ENCODE peak calls at places on chromosomes 1 and 21, in four cellular contexts. One of them, this sample, is unnamed.

GRCh38 chr1:172144445-172145060 is 275.9 kb upstream of the C1orf105 start:
- DNase-seq in Calu3: no peak
- DNase-seq in right lobe of liver: peak
- DNase-seq in kidney epithelial cell: no peak
- DNase-seq in this sample: peak

GRCh38 chr1:231855395-231855794 is 228.8 kb downstream of the DISC1 start:
- DNase-seq in Calu3: no peak
- DNase-seq in right lobe of liver: no peak
- DNase-seq in kidney epithelial cell: no peak
- DNase-seq in this sample: no peak

GRCh38 chr1:67668660-67669059 is 16.3 kb upstream of the GADD45A start:
- DNase-seq in Calu3: no peak
- DNase-seq in right lobe of liver: no peak
- DNase-seq in kidney epithelial cell: no peak
- DNase-seq in this sample: no peak

GRCh38 chr1:207172885-207173284 is 68.9 kb downstream of the C4BPA start:
- DNase-seq in Calu3: no peak
- DNase-seq in right lobe of liver: no peak
- DNase-seq in kidney epithelial cell: no peak
- DNase-seq in this sample: no peak

GRCh38 chr1:59162665-59163064 is 134.2 kb upstream of the FGGY start:
- DNase-seq in Calu3: no peak
- DNase-seq in right lobe of liver: no peak
- DNase-seq in kidney epithelial cell: no peak
- DNase-seq in this sample: no peak

GRCh38 chr21:35217504-35218060 is 168.5 kb upstream of the RUNX1 start:
- DNase-seq in Calu3: peak
- DNase-seq in right lobe of liver: no peak
- DNase-seq in kidney epithelial cell: peak
- DNase-seq in this sample: peak

GRCh38 chr21:14533555-14534400 is 12.3 kb downstream of the SAMSN1 start:
- DNase-seq in Calu3: peak
- DNase-seq in right lobe of liver: no peak
- DNase-seq in kidney epithelial cell: peak
- DNase-seq in this sample: no peak

GRCh38 chr1:115958866-115959265 is 17.4 kb upstream of the SLC22A15 start:
- DNase-seq in Calu3: no peak
- DNase-seq in right lobe of liver: no peak
- DNase-seq in kidney epithelial cell: no peak
- DNase-seq in this sample: no peak

GRCh38 chr1:66271904-66272254 is 262.1 kb upstream of the SGIP1 start:
- DNase-seq in Calu3: peak
- DNase-seq in right lobe of liver: peak
- DNase-seq in kidney epithelial cell: no peak
- DNase-seq in this sample: no peak

GRCh38 chr1:17565551-17565971 is 26.1 kb downstream of the ARHGEF10L start:
- DNase-seq in Calu3: no peak
- DNase-seq in right lobe of liver: peak
- DNase-seq in kidney epithelial cell: no peak
- DNase-seq in this sample: no peak

GRCh38 chr1:13836136-13836535 is 136.1 kb downstream of the PRDM2 start:
- DNase-seq in Calu3: no peak
- DNase-seq in right lobe of liver: no peak
- DNase-seq in kidney epithelial cell: no peak
- DNase-seq in this sample: no peak

GRCh38 chr1:205365945-205366463 is 9.3 kb upstream of the KLHDC8A start:
- DNase-seq in Calu3: no peak
- DNase-seq in right lobe of liver: no peak
- DNase-seq in kidney epithelial cell: no peak
- DNase-seq in this sample: no peak

GRCh38 chr1:185973645-185974044 is 239.5 kb downstream of the HMCN1 start:
- DNase-seq in Calu3: no peak
- DNase-seq in right lobe of liver: no peak
- DNase-seq in kidney epithelial cell: peak
- DNase-seq in this sample: peak

GRCh38 chr1:147665521-147665920 is 4.8 kb downstream of the ACP6 start:
- DNase-seq in Calu3: peak
- DNase-seq in right lobe of liver: no peak
- DNase-seq in kidney epithelial cell: no peak
- DNase-seq in this sample: no peak

GRCh38 chr1:206890690-206891089 is 6.6 kb upstream of the IL24 start:
- DNase-seq in Calu3: no peak
- DNase-seq in right lobe of liver: no peak
- DNase-seq in kidney epithelial cell: no peak
- DNase-seq in this sample: no peak

GRCh38 chr1:16048573-16049189 is 5.1 kb downstream of the CLCNKB start:
- DNase-seq in Calu3: peak
- DNase-seq in right lobe of liver: no peak
- DNase-seq in kidney epithelial cell: no peak
- DNase-seq in this sample: no peak

GRCh38 chr1:204151562-204152309 is at the start of gene ETNK2:
- DNase-seq in Calu3: peak
- DNase-seq in right lobe of liver: peak
- DNase-seq in kidney epithelial cell: no peak
- DNase-seq in this sample: no peak

GRCh38 chr1:3461238-3461933 is 6.9 kb downstream of the ARHGEF16 start:
- DNase-seq in Calu3: no peak
- DNase-seq in right lobe of liver: no peak
- DNase-seq in kidney epithelial cell: no peak
- DNase-seq in this sample: no peak

GRCh38 chr1:179154437-179154836 is 72.6 kb downstream of the TOR3A start:
- DNase-seq in Calu3: no peak
- DNase-seq in right lobe of liver: no peak
- DNase-seq in kidney epithelial cell: no peak
- DNase-seq in this sample: no peak

GRCh38 chr21:33278736-33279135 is 12.6 kb downstream of the IL10RB start:
- DNase-seq in Calu3: no peak
- DNase-seq in right lobe of liver: no peak
- DNase-seq in kidney epithelial cell: no peak
- DNase-seq in this sample: no peak

GRCh38 chr1:150066838-150067183 is 765 bp upstream of the VPS45 start:
- DNase-seq in Calu3: peak
- DNase-seq in right lobe of liver: peak
- DNase-seq in kidney epithelial cell: no peak
- DNase-seq in this sample: no peak

GRCh38 chr21:42636535-42636914 is 16.9 kb upstream of the PDE9A start:
- DNase-seq in Calu3: no peak
- DNase-seq in right lobe of liver: no peak
- DNase-seq in kidney epithelial cell: no peak
- DNase-seq in this sample: peak

GRCh38 chr1:57094749-57095148 is 128.9 kb upstream of the C8B start:
- DNase-seq in Calu3: no peak
- DNase-seq in right lobe of liver: no peak
- DNase-seq in kidney epithelial cell: no peak
- DNase-seq in this sample: no peak

GRCh38 chr1:17564458-17565393 is 25.2 kb downstream of the ARHGEF10L start:
- DNase-seq in Calu3: peak
- DNase-seq in right lobe of liver: peak
- DNase-seq in kidney epithelial cell: no peak
- DNase-seq in this sample: no peak

GRCh38 chr1:237890822-237891221 is at the start of gene ZP4:
- DNase-seq in Calu3: no peak
- DNase-seq in right lobe of liver: no peak
- DNase-seq in kidney epithelial cell: no peak
- DNase-seq in this sample: no peak

GRCh38 chr21:33325222-33326067 is 675 bp downstream of the IFNAR1 start:
- DNase-seq in Calu3: peak
- DNase-seq in right lobe of liver: peak
- DNase-seq in kidney epithelial cell: peak
- DNase-seq in this sample: peak

GRCh38 chr1:223700942-223701637 is 11.2 kb upstream of the CAPN2 start:
- DNase-seq in Calu3: peak
- DNase-seq in right lobe of liver: no peak
- DNase-seq in kidney epithelial cell: peak
- DNase-seq in this sample: peak

GRCh38 chr1:41662061-41662655 is 177.7 kb upstream of the EDN2 start:
- DNase-seq in Calu3: peak
- DNase-seq in right lobe of liver: no peak
- DNase-seq in kidney epithelial cell: no peak
- DNase-seq in this sample: no peak

GRCh38 chr21:22885079-22885478 is 1886.9 kb downstream of the NCAM2 start:
- DNase-seq in Calu3: no peak
- DNase-seq in right lobe of liver: no peak
- DNase-seq in kidney epithelial cell: no peak
- DNase-seq in this sample: no peak

GRCh38 chr21:21200939-21201610 is 202.9 kb downstream of the NCAM2 start:
- DNase-seq in Calu3: no peak
- DNase-seq in right lobe of liver: no peak
- DNase-seq in kidney epithelial cell: no peak
- DNase-seq in this sample: no peak

GRCh38 chr1:183884512-183884911 is 79.6 kb downstream of the RGL1 start:
- DNase-seq in Calu3: no peak
- DNase-seq in right lobe of liver: no peak
- DNase-seq in kidney epithelial cell: no peak
- DNase-seq in this sample: no peak

GRCh38 chr1:107252271-107252670 is 111.4 kb downstream of the NTNG1 start:
- DNase-seq in Calu3: no peak
- DNase-seq in right lobe of liver: no peak
- DNase-seq in kidney epithelial cell: no peak
- DNase-seq in this sample: no peak

GRCh38 chr21:38123626-38124025 is 133.2 kb upstream of the KCNJ15 start:
- DNase-seq in Calu3: no peak
- DNase-seq in right lobe of liver: no peak
- DNase-seq in kidney epithelial cell: no peak
- DNase-seq in this sample: no peak

GRCh38 chr1:246565751-246566127 is 322 bp downstream of the TFB2M start:
- DNase-seq in Calu3: no peak
- DNase-seq in right lobe of liver: no peak
- DNase-seq in kidney epithelial cell: no peak
- DNase-seq in this sample: no peak

GRCh38 chr21:42199488-42200463 is 19.2 kb upstream of the ABCG1 start:
- DNase-seq in Calu3: no peak
- DNase-seq in right lobe of liver: no peak
- DNase-seq in kidney epithelial cell: peak
- DNase-seq in this sample: peak

GRCh38 chr1:218351617-218352438 is 6.7 kb downstream of the TGFB2 start:
- DNase-seq in Calu3: no peak
- DNase-seq in right lobe of liver: no peak
- DNase-seq in kidney epithelial cell: no peak
- DNase-seq in this sample: no peak
- TF ChIP-seq CTCF in Calu3: peak
- TF ChIP-seq CTCF in right lobe of liver: peak
- TF ChIP-seq CTCF in kidney epithelial cell: peak
- TF ChIP-seq CTCF in this sample: peak

DNA sequence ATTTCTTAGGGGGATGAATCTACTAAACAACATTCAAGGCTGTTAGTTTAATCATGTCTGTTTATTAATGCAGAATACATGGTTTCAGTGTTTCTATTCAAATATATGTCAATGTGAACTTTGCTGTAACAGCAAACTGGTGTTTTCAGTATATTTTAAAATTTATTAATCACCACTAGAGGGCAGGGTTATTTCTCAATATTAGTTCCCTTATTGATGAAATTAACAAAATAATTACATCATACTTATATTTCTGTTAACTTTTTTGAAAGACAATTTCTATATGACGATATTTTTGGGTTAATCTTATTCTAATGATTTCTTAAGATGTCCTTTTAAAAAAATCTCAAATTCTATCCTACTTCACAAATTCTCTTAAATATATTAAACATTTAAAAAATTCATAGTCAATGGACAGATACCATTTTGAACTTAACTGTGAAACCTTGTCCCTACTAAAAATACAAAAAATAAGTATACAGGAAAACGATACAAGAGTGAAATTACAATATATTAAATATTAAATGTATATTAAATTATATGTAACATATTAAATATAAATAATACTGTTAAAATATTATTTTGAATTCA is 1034.1 kb upstream of the PRMT6 start:
- DNase-seq in Calu3: no peak
- DNase-seq in right lobe of liver: no peak
- DNase-seq in kidney epithelial cell: no peak
- DNase-seq in this sample: no peak
- TF ChIP-seq CTCF in Calu3: no peak
- TF ChIP-seq CTCF in right lobe of liver: peak
- TF ChIP-seq CTCF in kidney epithelial cell: peak
- TF ChIP-seq CTCF in this sample: peak

GRCh38 chr1:210603123-210603522 is 274.4 kb downstream of the HHAT start:
- DNase-seq in Calu3: no peak
- DNase-seq in right lobe of liver: no peak
- DNase-seq in kidney epithelial cell: no peak
- DNase-seq in this sample: no peak

GRCh38 chr1:210608766-210609165 is 280.1 kb downstream of the HHAT start:
- DNase-seq in Calu3: no peak
- DNase-seq in right lobe of liver: no peak
- DNase-seq in kidney epithelial cell: no peak
- DNase-seq in this sample: no peak

GRCh38 chr1:210605099-210605498 is 276.4 kb downstream of the HHAT start:
- DNase-seq in Calu3: no peak
- DNase-seq in right lobe of liver: no peak
- DNase-seq in kidney epithelial cell: no peak
- DNase-seq in this sample: no peak

DNA sequence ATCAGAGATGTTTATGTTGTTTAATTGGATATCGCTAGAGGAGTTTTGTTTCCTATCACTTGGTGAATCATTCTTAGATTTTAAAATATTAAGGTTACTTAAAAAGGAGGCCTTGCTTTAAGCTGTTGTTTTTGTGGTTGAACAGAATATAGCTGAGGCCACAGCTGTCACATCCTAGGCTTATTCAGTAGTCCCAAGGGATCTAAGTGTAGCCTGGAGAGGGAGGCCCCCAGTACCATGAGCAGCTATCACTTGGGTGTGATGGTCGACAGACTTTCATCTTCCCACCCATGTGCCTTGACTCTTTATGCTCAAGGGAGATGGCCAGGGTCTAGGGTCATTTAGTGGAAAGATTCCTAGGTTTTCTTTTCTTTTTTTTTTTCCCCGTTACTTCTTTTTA is 278.7 kb downstream of the HHAT start:
- DNase-seq in Calu3: no peak
- DNase-seq in right lobe of liver: no peak
- DNase-seq in kidney epithelial cell: no peak
- DNase-seq in this sample: no peak
- TF ChIP-seq CTCF in Calu3: no peak
- TF ChIP-seq CTCF in right lobe of liver: no peak
- TF ChIP-seq CTCF in kidney epithelial cell: no peak
- TF ChIP-seq CTCF in this sample: no peak

GRCh38 chr1:175019524-175019923 is 3.7 kb downstream of the MRPS14 start:
- DNase-seq in Calu3: no peak
- DNase-seq in right lobe of liver: no peak
- DNase-seq in kidney epithelial cell: no peak
- DNase-seq in this sample: no peak

GRCh38 chr1:175024773-175025172 is 1.5 kb upstream of the MRPS14 start:
- DNase-seq in Calu3: no peak
- DNase-seq in right lobe of liver: no peak
- DNase-seq in kidney epithelial cell: no peak
- DNase-seq in this sample: no peak

GRCh38 chr1:175023043-175023921 is at the start of gene MRPS14:
- DNase-seq in Calu3: peak
- DNase-seq in right lobe of liver: peak
- DNase-seq in kidney epithelial cell: peak
- DNase-seq in this sample: peak
- TF ChIP-seq CTCF in Calu3: no peak
- TF ChIP-seq CTCF in right lobe of liver: no peak
- TF ChIP-seq CTCF in kidney epithelial cell: no peak
- TF ChIP-seq CTCF in this sample: no peak

This sample was measured in BJ.